ENCODE peak calls at places on chromosomes 1 and 21, in four cellular contexts. O, Y, A and J are unnamed samples. For H3K36me3, the result is how much of the 10 kb centered on the place peaks cover.

GRCh38 chr1:64242895-64243756 is 39.7 kb downstream of the UBE2U start:
- DNase-seq in Y (no peak), A (no peak), O (peak), J (no peak)

GRCh38 chr1:97903626-97904025 is 17.2 kb downstream of the DPYD start:
- DNase-seq in A (no peak), O (peak), Y (no peak), J (no peak)

GRCh38 chr1:34611571-34611970 is 143.3 kb upstream of the GJB5 start:
- DNase-seq in O (no peak), Y (no peak), A (no peak), J (no peak)

GRCh38 chr1:7616076-7616833 is 154.8 kb upstream of the VAMP3 start:
- DNase-seq in Y (no peak), A (no peak), O (peak), J (peak)

GRCh38 chr1:243287128-243287470 is 31.3 kb downstream of the SDCCAG8 start:
- DNase-seq in A (no peak), Y (no peak), O (peak), J (no peak)

GRCh38 chr1:81592263-81592662 is 208.5 kb upstream of the ADGRL2 start:
- DNase-seq in Y (no peak), A (no peak), O (no peak), J (no peak)

GRCh38 chr1:213958346-213958745 is 29.4 kb upstream of the PROX1 start:
- DNase-seq in A (no peak), Y (no peak), O (no peak), J (no peak)

GRCh38 chr1:204818998-204819397 is 51.7 kb upstream of the NFASC start:
- DNase-seq in A (no peak), Y (no peak), O (no peak), J (no peak)

GRCh38 chr1:2594641-2595131 is 8.1 kb downstream of the PRXL2B start:
- DNase-seq in Y (peak), A (no peak), O (no peak), J (no peak)

GRCh38 chr1:225710804-225711203 is 57.9 kb upstream of the ENAH start:
- DNase-seq in O (peak), A (no peak), Y (no peak), J (no peak)

GRCh38 chr1:39490596-39491145 is 765 bp upstream of the BMP8A start:
- DNase-seq in O (no peak), Y (no peak), A (no peak), J (peak)

GRCh38 chr1:67674260-67675011 is 10.6 kb upstream of the GADD45A start:
- DNase-seq in A (no peak), Y (no peak), O (peak), J (no peak)

GRCh38 chr21:21295303-21295702 is 297.1 kb downstream of the NCAM2 start:
- DNase-seq in O (no peak), A (no peak), Y (no peak), J (no peak)

GRCh38 chr1:220123889-220124288 is 30.0 kb downstream of the IARS2 start:
- DNase-seq in O (no peak), Y (no peak), A (no peak), J (no peak)

GRCh38 chr1:42952353-42953001 is 6.2 kb downstream of the SLC2A1 start:
- DNase-seq in Y (no peak), A (no peak), O (peak), J (no peak)

GRCh38 chr1:3351300-3352083 is 103.0 kb upstream of the ARHGEF16 start:
- DNase-seq in O (no peak), Y (no peak), A (no peak), J (no peak)

GRCh38 chr1:51973587-51974474 is 16.7 kb downstream of the RAB3B start:
- DNase-seq in A (no peak), O (peak), Y (no peak), J (no peak)

GRCh38 chr1:21700094-21700493 is 30.9 kb upstream of the RAP1GAP start:
- DNase-seq in A (no peak), O (no peak), Y (no peak), J (no peak)

GRCh38 chr1:211420389-211420788 is 71.6 kb downstream of the RD3 start:
- DNase-seq in A (no peak), Y (no peak), O (peak), J (no peak)

GRCh38 chr1:56473582-56474270 is 105.6 kb downstream of the PLPP3 start:
- DNase-seq in Y (no peak), O (peak), A (no peak), J (no peak)

GRCh38 chr1:5746611-5747427 is 245.4 kb downstream of the NPHP4 start:
- DNase-seq in O (no peak), A (no peak), Y (no peak), J (no peak)

GRCh38 chr21:32940079-32941014 is 85.4 kb upstream of the OLIG2 start:
- DNase-seq in Y (no peak), A (peak), O (peak), J (peak)

GRCh38 chr1:101996830-101997485 is at the start of gene OLFM3:
- DNase-seq in A (no peak), Y (peak), O (peak), J (no peak)

GRCh38 chr1:1137256-1138045 is 21.6 kb upstream of the C1orf159 start:
- DNase-seq in Y (peak), O (no peak), A (no peak), J (peak)

GRCh38 chr1:221718391-221719277 is 23.3 kb downstream of the DUSP10 start:
- DNase-seq in O (peak), A (no peak), Y (no peak), J (no peak)

GRCh38 chr21:35510294-35510693 is 461.2 kb upstream of the RUNX1 start:
- DNase-seq in A (no peak), Y (no peak), O (no peak), J (no peak)

GRCh38 chr21:30620080-30620479 is 347 bp upstream of the KRTAP20-4 start:
- DNase-seq in Y (no peak), A (no peak), O (no peak), J (no peak)

GRCh38 chr1:76503100-76503499 is 364.2 kb upstream of the ST6GALNAC5 start:
- DNase-seq in Y (no peak), O (no peak), A (no peak), J (no peak)

GRCh38 chr1:36420409-36420808 is 22.7 kb upstream of the LSM10 start:
- DNase-seq in O (no peak), A (no peak), Y (no peak), J (no peak)

GRCh38 chr1:76068542-76068941 is 6.0 kb upstream of the ST6GALNAC3 start:
- DNase-seq in O (peak), A (no peak), Y (no peak), J (no peak)

GRCh38 chr1:61639937-61640336 is 85.0 kb downstream of the TM2D1 start:
- DNase-seq in Y (no peak), A (no peak), O (no peak), J (no peak)

GRCh38 chr21:45354970-45355369 is 50.0 kb upstream of the COL18A1 start:
- DNase-seq in A (no peak), O (no peak), Y (no peak), J (no peak)

GRCh38 chr1:225763815-225764548 is 13.6 kb upstream of the SRP9 start:
- DNase-seq in Y (no peak), O (peak), A (no peak), J (peak)

GRCh38 chr1:205934788-205935187 is 8.5 kb downstream of the SLC26A9 start:
- DNase-seq in Y (no peak), O (no peak), A (no peak), J (no peak)

GRCh38 chr1:94236630-94237290 is 624 bp downstream of the ARHGAP29 start:
- DNase-seq in A (no peak), O (peak), Y (no peak), J (peak)

GRCh38 chr1:229070168-229070567 is 200.7 kb upstream of the RAB4A start:
- DNase-seq in O (peak), A (no peak), Y (peak), J (peak)

GRCh38 chr1:20233866-20234265 is 47.5 kb upstream of the PLA2G2C start:
- DNase-seq in A (no peak), Y (no peak), O (peak), J (no peak)

GRCh38 chr1:86758570-86758969 is 54.2 kb downstream of the SH3GLB1 start:
- DNase-seq in A (no peak), O (no peak), Y (peak), J (peak)

GRCh38 chr1:36154765-36155559 is 998 bp upstream of the MAP7D1 start:
- DNase-seq in A (no peak), O (no peak), Y (no peak), J (no peak)

GRCh38 chr1:191959856-191960255 is 198.4 kb upstream of the RGS18 start:
- DNase-seq in Y (no peak), A (no peak), O (no peak), J (no peak)
- H3K36me3 ChIP-seq in Y (under half), A (under half), O (under half), J (under half)

GRCh38 chr1:231093158-231093922 is 53.3 kb upstream of the FAM89A start:
- DNase-seq in O (peak), Y (no peak), A (no peak), J (no peak)
- H3K36me3 ChIP-seq in O (under half), Y (under half), A (under half), J (under half)

GRCh38 chr1:77948841-77949424 is 29.9 kb downstream of the FUBP1 start:
- DNase-seq in Y (no peak), A (no peak), O (peak), J (no peak)

GRCh38 chr1:77951328-77951727 is 27.5 kb downstream of the FUBP1 start:
- DNase-seq in A (no peak), O (no peak), Y (no peak), J (no peak)

GRCh38 chr1:77954521-77954920 is 24.4 kb downstream of the FUBP1 start:
- DNase-seq in O (no peak), Y (no peak), A (no peak), J (no peak)

GRCh38 chr1:77953907-77954306 is 25.0 kb downstream of the FUBP1 start:
- DNase-seq in A (no peak), O (no peak), Y (no peak), J (no peak)

DNA sequence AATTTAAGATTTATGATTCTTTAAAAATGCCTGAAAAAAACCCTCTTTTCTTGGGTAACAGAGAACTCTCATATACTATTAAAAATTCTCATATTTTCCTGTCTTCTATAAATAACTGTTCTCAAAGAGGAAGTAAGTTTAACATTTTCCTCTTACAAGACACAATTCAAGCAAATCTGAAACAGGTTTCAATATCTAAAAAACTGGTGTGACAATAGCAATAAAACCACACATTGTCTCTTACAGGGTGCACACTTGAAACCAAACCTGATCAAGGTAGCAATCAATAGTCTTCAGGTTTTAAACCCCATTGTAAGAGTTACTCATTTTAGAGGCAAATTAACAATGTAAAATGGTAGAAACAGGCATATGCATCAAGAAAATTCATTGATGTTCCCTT is 28.0 kb downstream of the FUBP1 start:
- DNase-seq in Y (no peak), O (no peak), A (no peak), J (no peak)
- H3K36me3 ChIP-seq in Y (under half), O (under half), A (half or more), J (under half)

DNA sequence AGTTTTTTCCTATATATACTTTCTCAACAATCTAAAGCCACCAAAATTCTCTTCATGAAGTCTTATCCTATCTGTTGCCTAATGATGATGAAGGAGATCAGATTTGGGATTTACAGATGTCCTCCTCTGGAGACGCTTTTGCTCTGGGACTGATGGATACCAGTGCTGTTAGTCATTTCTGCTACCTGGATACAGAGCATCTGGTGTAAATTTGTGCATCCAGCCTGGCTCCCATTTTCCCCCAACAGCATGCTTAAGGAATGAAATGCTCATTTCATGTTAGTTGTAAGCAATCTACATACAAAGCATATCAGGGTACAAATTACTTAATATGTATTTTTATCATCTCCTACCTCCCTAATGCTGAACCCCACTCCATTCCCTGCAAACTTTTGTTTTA is 57.7 kb downstream of the HNRNPR start:
- DNase-seq in O (peak), Y (no peak), A (no peak), J (no peak)
- H3K36me3 ChIP-seq in O (under half), Y (under half), A (half or more), J (under half)

GRCh38 chr21:41898998-41899397 is 19.9 kb upstream of the PRDM15 start:
- DNase-seq in Y (no peak), A (no peak), O (no peak), J (no peak)
- H3K36me3 ChIP-seq in Y (under half), A (under half), O (under half), J (under half)

GRCh38 chr1:169133801-169134558 is 27.5 kb downstream of the ATP1B1 start:
- DNase-seq in A (no peak), O (no peak), Y (no peak), J (no peak)

GRCh38 chr1:169133228-169133576 is 26.7 kb downstream of the ATP1B1 start:
- DNase-seq in A (no peak), Y (no peak), O (no peak), J (no peak)

GRCh38 chr1:169129109-169129789 is 22.8 kb downstream of the ATP1B1 start:
- DNase-seq in Y (no peak), A (no peak), O (peak), J (no peak)

GRCh38 chr1:169130683-169131082 is 24.2 kb downstream of the ATP1B1 start:
- DNase-seq in Y (no peak), O (no peak), A (no peak), J (no peak)

DNA sequence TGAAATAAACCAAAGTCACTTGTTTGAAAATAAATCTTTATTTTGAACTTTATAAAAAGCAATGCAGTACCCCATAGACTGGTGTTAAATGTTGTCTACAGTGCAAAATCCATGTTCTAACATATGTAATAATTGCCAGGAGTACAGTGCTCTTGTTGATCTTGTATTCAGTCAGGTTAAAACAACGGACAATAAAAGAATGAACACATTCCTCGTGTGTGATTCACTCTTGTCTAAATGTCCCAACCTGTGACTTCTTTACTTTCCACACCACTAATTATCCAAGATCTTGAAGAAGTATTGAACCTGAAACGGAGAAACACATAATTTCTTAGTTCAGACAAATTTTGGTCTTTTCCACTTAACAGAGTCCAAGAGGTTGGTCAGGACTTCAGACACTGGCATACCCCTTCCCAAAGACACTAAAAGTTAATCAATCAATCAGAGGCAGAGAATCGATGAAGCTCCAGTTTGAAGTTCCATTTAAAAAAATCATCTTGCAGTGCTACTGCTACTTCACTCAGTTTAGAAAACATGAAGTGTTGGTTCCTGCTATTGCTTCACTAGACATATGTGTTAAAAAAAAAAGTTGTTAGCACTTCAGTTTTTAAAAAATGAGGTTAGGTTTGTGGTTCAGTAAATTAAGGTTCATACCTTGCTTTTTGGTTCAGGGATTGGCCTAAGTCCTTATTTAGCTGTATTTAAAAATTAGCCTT is 26.2 kb downstream of the ATP1B1 start:
- DNase-seq in Y (no peak), A (no peak), O (peak), J (no peak)
- H3K36me3 ChIP-seq in Y (under half), A (under half), O (under half), J (under half)

GRCh38 chr1:156238248-156238647 is 3.7 kb upstream of the BGLAP start:
- DNase-seq in A (no peak), Y (no peak), O (no peak), J (no peak)
- H3K36me3 ChIP-seq in A (under half), Y (under half), O (under half), J (under half)